ENCODE peak calls at places on chromosomes 6 and 20, in five cellular contexts. One of them, this sample, is unnamed.

GRCh38 chr20:2108987-2109386 is 7.4 kb downstream of the STK35 start:
- DNase-seq in brain microvascular endothelial cell: peak; percentile 55
- DNase-seq in DND-41: no peak
- DNase-seq in right lobe of liver: no peak
- DNase-seq in HCT116: peak; percentile 7
- DNase-seq in this sample: no peak

GRCh38 chr6:22470454-22471368 is 98.7 kb upstream of the HDGFL1 start:
- DNase-seq in right lobe of liver: peak; percentile 69
- DNase-seq in DND-41: peak; percentile 18
- DNase-seq in brain microvascular endothelial cell: peak; percentile 60
- DNase-seq in HCT116: no peak
- DNase-seq in this sample: no peak

GRCh38 chr6:79617521-79617941 is 13.6 kb upstream of the SH3BGRL2 start:
- DNase-seq in right lobe of liver: no peak
- DNase-seq in brain microvascular endothelial cell: no peak
- DNase-seq in HCT116: no peak
- DNase-seq in DND-41: no peak
- DNase-seq in this sample: no peak

GRCh38 chr6:136782021-136782770 is 10.1 kb downstream of the MAP3K5 start:
- DNase-seq in DND-41: no peak
- DNase-seq in right lobe of liver: no peak
- DNase-seq in HCT116: no peak
- DNase-seq in brain microvascular endothelial cell: no peak
- DNase-seq in this sample: no peak

GRCh38 chr6:37665309-37665708 is 32.4 kb downstream of the MDGA1 start:
- DNase-seq in brain microvascular endothelial cell: no peak
- DNase-seq in HCT116: no peak
- DNase-seq in DND-41: no peak
- DNase-seq in right lobe of liver: no peak
- DNase-seq in this sample: no peak

GRCh38 chr6:43708857-43709653 is 21.5 kb upstream of the MRPS18A start:
- DNase-seq in right lobe of liver: no peak
- DNase-seq in HCT116: no peak
- DNase-seq in brain microvascular endothelial cell: peak; percentile 61
- DNase-seq in DND-41: no peak
- DNase-seq in this sample: no peak

GRCh38 chr6:157238346-157238745 is 85.0 kb downstream of the TMEM242 start:
- DNase-seq in HCT116: no peak
- DNase-seq in right lobe of liver: peak; percentile 8
- DNase-seq in brain microvascular endothelial cell: no peak
- DNase-seq in DND-41: no peak
- DNase-seq in this sample: no peak

GRCh38 chr6:169490409-169490708 is 211.5 kb downstream of the WDR27 start:
- DNase-seq in HCT116: no peak
- DNase-seq in right lobe of liver: no peak
- DNase-seq in brain microvascular endothelial cell: no peak
- DNase-seq in DND-41: no peak
- DNase-seq in this sample: no peak

GRCh38 chr6:6631526-6632276 is 43.2 kb downstream of the LY86 start:
- DNase-seq in HCT116: no peak
- DNase-seq in right lobe of liver: no peak
- DNase-seq in brain microvascular endothelial cell: no peak
- DNase-seq in DND-41: no peak
- DNase-seq in this sample: no peak

GRCh38 chr6:35601331-35602132 is 87.2 kb downstream of the FKBP5 start:
- DNase-seq in right lobe of liver: no peak
- DNase-seq in HCT116: peak; percentile 72
- DNase-seq in brain microvascular endothelial cell: peak; percentile 91
- DNase-seq in DND-41: peak; percentile 70
- DNase-seq in this sample: no peak
- H3K4me3 ChIP-seq in right lobe of liver: no peak overlapping the region
- H3K4me3 ChIP-seq in HCT116: no peak overlapping the region
- H3K4me3 ChIP-seq in brain microvascular endothelial cell: peak overlapping the region; percentile 15
- H3K4me3 ChIP-seq in DND-41: no peak overlapping the region
- H3K4me3 ChIP-seq in this sample: no peak overlapping the region

GRCh38 chr20:58889334-58890072 is 37.0 kb downstream of the GNAS start:
- DNase-seq in DND-41: no peak
- DNase-seq in HCT116: no peak
- DNase-seq in brain microvascular endothelial cell: no peak
- DNase-seq in right lobe of liver: no peak
- DNase-seq in this sample: no peak

GRCh38 chr20:58890073-58890453 is 37.5 kb downstream of the GNAS start:
- DNase-seq in DND-41: peak; percentile 18
- DNase-seq in right lobe of liver: no peak
- DNase-seq in brain microvascular endothelial cell: no peak
- DNase-seq in HCT116: no peak
- DNase-seq in this sample: no peak

GRCh38 chr20:58886546-58886945 is 34.0 kb downstream of the GNAS start:
- DNase-seq in right lobe of liver: no peak
- DNase-seq in DND-41: no peak
- DNase-seq in brain microvascular endothelial cell: no peak
- DNase-seq in HCT116: no peak
- DNase-seq in this sample: no peak

GRCh38 chr20:58888521-58889333 is 36.2 kb downstream of the GNAS start:
- DNase-seq in right lobe of liver: peak; percentile 88
- DNase-seq in HCT116: no peak
- DNase-seq in brain microvascular endothelial cell: peak; percentile 53
- DNase-seq in DND-41: peak; percentile 83
- DNase-seq in this sample: peak; percentile 99

DNA sequence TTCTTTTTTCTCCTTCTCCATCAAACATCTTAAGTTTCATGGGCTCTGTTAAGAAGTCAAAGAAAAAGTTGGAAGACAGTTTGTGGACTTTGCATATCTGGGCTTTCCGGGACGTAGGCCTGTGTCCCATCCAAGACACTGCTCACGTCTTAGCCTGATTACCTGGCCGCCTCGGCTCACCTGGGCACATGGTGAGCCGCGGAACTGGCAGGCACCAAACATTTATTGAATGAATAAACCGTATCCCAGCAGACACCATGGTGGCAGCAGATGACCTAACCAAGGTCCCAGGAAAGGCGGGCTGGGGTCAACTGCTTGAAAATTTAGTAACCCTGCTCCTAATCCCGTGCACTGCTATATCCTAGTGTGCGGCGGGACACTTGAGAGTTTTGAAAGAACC is 35.6 kb downstream of the GNAS start:
- DNase-seq in DND-41: no peak
- DNase-seq in HCT116: no peak
- DNase-seq in right lobe of liver: no peak
- DNase-seq in brain microvascular endothelial cell: no peak
- DNase-seq in this sample: no peak
- H3K4me3 ChIP-seq in DND-41: peak overlapping the region; percentile 21
- H3K4me3 ChIP-seq in HCT116: peak overlapping the region; percentile 71
- H3K4me3 ChIP-seq in right lobe of liver: peak overlapping the region; percentile 39
- H3K4me3 ChIP-seq in brain microvascular endothelial cell: peak overlapping the region; percentile 75
- H3K4me3 ChIP-seq in this sample: peak overlapping the region; percentile 77

DNA sequence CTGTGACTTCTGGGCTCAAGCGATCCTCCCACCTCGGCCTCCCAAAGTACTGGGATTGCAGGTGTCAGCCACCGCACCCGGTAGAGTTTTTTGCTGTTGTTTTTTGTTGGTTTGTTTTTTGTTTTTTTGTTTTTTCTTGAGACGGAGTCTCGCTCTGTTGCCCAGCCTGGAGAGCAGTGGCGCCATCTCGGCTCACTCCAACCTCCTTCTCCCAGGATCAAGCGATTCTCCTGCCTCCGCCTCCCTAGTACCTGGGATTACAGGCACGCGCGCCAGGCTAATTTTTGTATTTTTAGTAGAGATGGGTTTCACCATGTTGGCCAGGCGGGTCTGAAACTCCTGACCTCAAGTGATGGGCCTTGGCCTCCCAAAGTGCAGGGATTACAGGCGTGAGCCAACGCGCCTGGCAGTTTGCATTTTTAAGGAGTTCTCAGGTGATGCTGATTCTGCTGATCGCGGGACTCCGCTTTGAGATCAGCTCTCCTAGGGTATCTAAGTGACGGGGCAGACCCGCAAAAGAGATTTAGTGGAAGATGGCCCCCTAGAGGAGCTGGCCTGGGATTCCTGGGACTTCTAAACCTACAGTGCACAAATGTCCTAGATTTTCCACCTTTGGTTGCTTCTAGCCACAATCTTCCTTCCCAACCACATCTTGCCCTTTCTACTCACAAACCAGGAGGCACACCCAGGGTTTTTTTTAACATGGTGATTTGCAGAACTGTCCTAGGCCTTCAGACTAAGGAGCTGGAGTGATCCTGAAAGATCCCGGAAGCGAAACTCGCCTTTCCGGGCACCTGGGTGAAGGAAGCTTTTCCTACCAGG is 45.2 kb downstream of the DPPA5 start:
- DNase-seq in right lobe of liver: no peak
- DNase-seq in HCT116: peak; percentile 21
- DNase-seq in brain microvascular endothelial cell: peak; percentile 4
- DNase-seq in DND-41: peak; percentile 42
- DNase-seq in this sample: no peak
- H3K4me3 ChIP-seq in right lobe of liver: no peak overlapping the region
- H3K4me3 ChIP-seq in HCT116: peak overlapping the region; percentile 86
- H3K4me3 ChIP-seq in brain microvascular endothelial cell: peak overlapping the region; percentile 82
- H3K4me3 ChIP-seq in DND-41: peak overlapping the region; percentile 71
- H3K4me3 ChIP-seq in this sample: peak overlapping the region; percentile 53

DNA sequence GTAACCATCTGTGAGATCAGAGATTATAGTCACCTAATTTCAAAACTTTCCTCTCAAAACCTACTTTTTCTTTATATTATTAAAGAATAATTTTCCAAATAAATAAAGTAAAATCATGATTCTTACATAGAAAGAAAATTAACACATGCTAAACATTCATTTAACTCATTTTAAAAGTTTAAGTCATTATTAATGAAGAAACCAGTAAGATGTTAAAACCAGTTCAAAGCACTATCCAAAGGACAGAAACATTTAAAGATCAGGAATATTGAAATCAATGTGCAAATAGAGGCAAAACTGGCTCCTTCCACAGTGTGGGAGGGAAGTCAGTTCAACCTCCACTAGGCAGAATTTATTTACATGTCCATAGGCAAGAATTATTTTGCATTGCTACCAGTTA is 147.0 kb downstream of the KHDC1L start:
- DNase-seq in brain microvascular endothelial cell: no peak
- DNase-seq in DND-41: no peak
- DNase-seq in HCT116: no peak
- DNase-seq in right lobe of liver: no peak
- DNase-seq in this sample: no peak
- H3K4me3 ChIP-seq in brain microvascular endothelial cell: no peak overlapping the region
- H3K4me3 ChIP-seq in DND-41: no peak overlapping the region
- H3K4me3 ChIP-seq in HCT116: no peak overlapping the region
- H3K4me3 ChIP-seq in right lobe of liver: no peak overlapping the region
- H3K4me3 ChIP-seq in this sample: no peak overlapping the region

GRCh38 chr6:113508249-113508648 is 348.9 kb upstream of the MARCKS start:
- DNase-seq in HCT116: no peak
- DNase-seq in right lobe of liver: no peak
- DNase-seq in brain microvascular endothelial cell: no peak
- DNase-seq in DND-41: no peak
- DNase-seq in this sample: no peak

GRCh38 chr6:113513086-113513485 is 344.1 kb upstream of the MARCKS start:
- DNase-seq in HCT116: no peak
- DNase-seq in brain microvascular endothelial cell: no peak
- DNase-seq in right lobe of liver: no peak
- DNase-seq in DND-41: no peak
- DNase-seq in this sample: no peak

GRCh38 chr6:113512581-113512980 is 344.6 kb upstream of the MARCKS start:
- DNase-seq in brain microvascular endothelial cell: no peak
- DNase-seq in right lobe of liver: no peak
- DNase-seq in HCT116: no peak
- DNase-seq in DND-41: no peak
- DNase-seq in this sample: no peak

GRCh38 chr6:113511100-113511499 is 346.0 kb upstream of the MARCKS start:
- DNase-seq in brain microvascular endothelial cell: no peak
- DNase-seq in HCT116: no peak
- DNase-seq in DND-41: no peak
- DNase-seq in right lobe of liver: no peak
- DNase-seq in this sample: no peak
- H3K4me3 ChIP-seq in brain microvascular endothelial cell: no peak overlapping the region
- H3K4me3 ChIP-seq in HCT116: no peak overlapping the region
- H3K4me3 ChIP-seq in DND-41: no peak overlapping the region
- H3K4me3 ChIP-seq in right lobe of liver: no peak overlapping the region
- H3K4me3 ChIP-seq in this sample: no peak overlapping the region

DNA sequence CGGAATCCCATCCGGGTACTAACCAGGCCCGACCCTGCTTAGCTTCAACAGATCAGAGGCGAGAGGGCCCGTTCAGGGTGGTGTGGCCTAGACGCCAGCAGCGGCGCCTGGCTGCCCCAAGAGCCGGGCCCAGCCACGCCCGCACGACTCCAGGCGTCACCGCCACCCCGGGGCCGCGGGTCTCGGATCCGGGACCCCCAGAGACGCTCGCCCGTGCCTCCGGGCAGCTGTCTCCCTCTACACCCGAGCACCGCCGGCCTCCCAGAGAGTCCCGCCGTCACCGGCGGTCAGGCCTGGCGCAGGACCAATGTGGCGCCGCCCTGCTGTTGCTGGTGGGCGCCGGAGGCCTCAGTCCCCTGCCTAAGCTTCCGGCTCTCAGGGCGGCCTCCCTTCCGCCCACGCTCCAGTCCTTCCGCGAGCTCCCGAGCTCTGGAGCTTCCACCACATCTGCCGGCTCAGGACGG is 441.2 kb upstream of the DEFB115 start:
- DNase-seq in DND-41: no peak
- DNase-seq in brain microvascular endothelial cell: no peak
- DNase-seq in right lobe of liver: peak; percentile 68
- DNase-seq in HCT116: no peak
- DNase-seq in this sample: peak; percentile 92
- H3K4me3 ChIP-seq in DND-41: no peak overlapping the region
- H3K4me3 ChIP-seq in brain microvascular endothelial cell: no peak overlapping the region
- H3K4me3 ChIP-seq in right lobe of liver: no peak overlapping the region
- H3K4me3 ChIP-seq in HCT116: no peak overlapping the region
- H3K4me3 ChIP-seq in this sample: no peak overlapping the region

GRCh38 chr20:24873015-24873620 is 76.0 kb upstream of the CST7 start:
- DNase-seq in brain microvascular endothelial cell: no peak
- DNase-seq in DND-41: no peak
- DNase-seq in HCT116: no peak
- DNase-seq in right lobe of liver: no peak
- DNase-seq in this sample: no peak

GRCh38 chr20:24871429-24872213 is 77.4 kb upstream of the CST7 start:
- DNase-seq in DND-41: no peak
- DNase-seq in HCT116: no peak
- DNase-seq in brain microvascular endothelial cell: no peak
- DNase-seq in right lobe of liver: no peak
- DNase-seq in this sample: no peak

GRCh38 chr20:24870876-24871275 is 78.2 kb upstream of the CST7 start:
- DNase-seq in brain microvascular endothelial cell: no peak
- DNase-seq in HCT116: no peak
- DNase-seq in DND-41: no peak
- DNase-seq in right lobe of liver: no peak
- DNase-seq in this sample: no peak

GRCh38 chr20:24875078-24875477 is 74.0 kb upstream of the CST7 start:
- DNase-seq in HCT116: no peak
- DNase-seq in brain microvascular endothelial cell: no peak
- DNase-seq in DND-41: no peak
- DNase-seq in right lobe of liver: no peak
- DNase-seq in this sample: no peak

GRCh38 chr20:24872291-24873014 is 76.6 kb upstream of the CST7 start:
- DNase-seq in HCT116: no peak
- DNase-seq in brain microvascular endothelial cell: no peak
- DNase-seq in DND-41: peak; percentile 43
- DNase-seq in right lobe of liver: no peak
- DNase-seq in this sample: no peak
- H3K4me3 ChIP-seq in HCT116: no peak overlapping the region
- H3K4me3 ChIP-seq in brain microvascular endothelial cell: no peak overlapping the region
- H3K4me3 ChIP-seq in DND-41: no peak overlapping the region
- H3K4me3 ChIP-seq in right lobe of liver: no peak overlapping the region
- H3K4me3 ChIP-seq in this sample: no peak overlapping the region

GRCh38 chr6:150641398-150642139 is 41.9 kb downstream of the PLEKHG1 start:
- DNase-seq in DND-41: no peak
- DNase-seq in brain microvascular endothelial cell: no peak
- DNase-seq in HCT116: no peak
- DNase-seq in right lobe of liver: no peak
- DNase-seq in this sample: no peak
- H3K4me3 ChIP-seq in DND-41: no peak overlapping the region
- H3K4me3 ChIP-seq in brain microvascular endothelial cell: no peak overlapping the region
- H3K4me3 ChIP-seq in HCT116: no peak overlapping the region
- H3K4me3 ChIP-seq in right lobe of liver: no peak overlapping the region
- H3K4me3 ChIP-seq in this sample: no peak overlapping the region

GRCh38 chr6:165664553-165665383 is 1.7 kb upstream of the PDE10A start:
- DNase-seq in right lobe of liver: no peak
- DNase-seq in brain microvascular endothelial cell: no peak
- DNase-seq in DND-41: no peak
- DNase-seq in HCT116: no peak
- DNase-seq in this sample: no peak
- H3K4me3 ChIP-seq in right lobe of liver: no peak overlapping the region
- H3K4me3 ChIP-seq in brain microvascular endothelial cell: peak overlapping the region; percentile 48
- H3K4me3 ChIP-seq in DND-41: no peak overlapping the region
- H3K4me3 ChIP-seq in HCT116: no peak overlapping the region
- H3K4me3 ChIP-seq in this sample: no peak overlapping the region

This sample was measured in RWPE2.